ENCODE peak calls at places on chromosomes 6 and 20, in four cellular contexts. U is heart right ventricle, V is IMR-90, J is osteoblast. Z is an unnamed sample. For H3K4me1, the result is how much of the 10 kb centered on the place peaks cover.

GRCh38 chr20:47607208-47607613 is 105.5 kb downstream of the NCOA3 start:
- DNase-seq in U (no peak), V (peak), J (no peak), Z (no peak)

GRCh38 chr6:167308207-167308606 is 16.7 kb upstream of the TTLL2 start:
- DNase-seq in U (no peak), V (no peak), J (no peak), Z (no peak)

GRCh38 chr6:36694616-36695015 is 3.0 kb upstream of the RAB44 start:
- DNase-seq in U (no peak), V (no peak), J (no peak), Z (no peak)

GRCh38 chr6:53765270-53765669 is 29.5 kb upstream of the LRRC1 start:
- DNase-seq in U (no peak), V (peak), J (no peak), Z (no peak)

GRCh38 chr6:111480988-111481830 is 1.8 kb downstream of the REV3L start:
- DNase-seq in U (no peak), V (peak), J (peak), Z (no peak)

GRCh38 chr6:151993364-151993763 is 185.9 kb downstream of the ESR1 start:
- DNase-seq in U (no peak), V (no peak), J (no peak), Z (no peak)

GRCh38 chr6:140047321-140047720 is 672.9 kb upstream of the CITED2 start:
- DNase-seq in U (no peak), V (no peak), J (no peak), Z (no peak)

GRCh38 chr6:170358496-170358895 is 51.9 kb downstream of the FAM120B start:
- DNase-seq in U (peak), V (no peak), J (no peak), Z (peak)

GRCh38 chr20:58461104-58461503 is 54.1 kb downstream of the APCDD1L start:
- DNase-seq in U (no peak), V (no peak), J (no peak), Z (no peak)

GRCh38 chr6:70277480-70277879 is 25.4 kb downstream of the COL9A1 start:
- DNase-seq in U (no peak), V (peak), J (no peak), Z (no peak)

GRCh38 chr6:71080151-71080550 is 123.3 kb upstream of the B3GAT2 start:
- DNase-seq in U (no peak), V (no peak), J (no peak), Z (no peak)

GRCh38 chr6:159758031-159759001 is 3.5 kb upstream of the ACAT2 start:
- DNase-seq in U (no peak), V (peak), J (peak), Z (no peak)

GRCh38 chr6:75546401-75546800 is 52.8 kb upstream of the FILIP1 start:
- DNase-seq in U (no peak), V (peak), J (no peak), Z (no peak)

GRCh38 chr6:37140145-37140544 is 29.8 kb upstream of the PIM1 start:
- DNase-seq in U (no peak), V (no peak), J (no peak), Z (no peak)

GRCh38 chr6:39980839-39981580 is 46.7 kb upstream of the MOCS1 start:
- DNase-seq in U (no peak), V (peak), J (no peak), Z (no peak)

GRCh38 chr6:25017932-25018581 is 82.3 kb upstream of the RIPOR2 start:
- DNase-seq in U (peak), V (peak), J (peak), Z (peak)

GRCh38 chr6:54992789-54993188 is 146.2 kb downstream of the FAM83B start:
- DNase-seq in U (no peak), V (peak), J (no peak), Z (no peak)

GRCh38 chr20:19783966-19784401 is 25.9 kb downstream of the RIN2 start:
- DNase-seq in U (peak), V (peak), J (no peak), Z (peak)

GRCh38 chr6:129889580-129889979 is 28.5 kb upstream of the TMEM244 start:
- DNase-seq in U (no peak), V (peak), J (peak), Z (no peak)

GRCh38 chr6:53793318-53793975 is 1.4 kb upstream of the LRRC1 start:
- DNase-seq in U (peak), V (peak), J (peak), Z (no peak)

GRCh38 chr20:4369798-4370124 is 351.9 kb upstream of the PRND start:
- DNase-seq in U (no peak), V (no peak), J (no peak), Z (no peak)

GRCh38 chr6:38640216-38640909 is 634 bp upstream of the BTBD9 start:
- DNase-seq in U (no peak), V (no peak), J (peak), Z (no peak)

GRCh38 chr20:43937586-43937985 is 22.9 kb downstream of the TOX2 start:
- DNase-seq in U (no peak), V (no peak), J (no peak), Z (no peak)

GRCh38 chr6:44202972-44203750 is 13.6 kb upstream of the MYMX start:
- DNase-seq in U (no peak), V (no peak), J (no peak), Z (no peak)

GRCh38 chr20:53021934-53022333 is 49.8 kb downstream of the TSHZ2 start:
- DNase-seq in U (no peak), V (no peak), J (no peak), Z (no peak)

GRCh38 chr6:67863346-67863745 is 771.7 kb upstream of the ADGRB3 start:
- DNase-seq in U (no peak), V (no peak), J (no peak), Z (no peak)

GRCh38 chr6:33613794-33614166 is 7.3 kb upstream of the ITPR3 start:
- DNase-seq in U (no peak), V (peak), J (peak), Z (no peak)

GRCh38 chr20:46367967-46368901 is 38.2 kb downstream of the ELMO2 start:
- DNase-seq in U (no peak), V (no peak), J (no peak), Z (no peak)

GRCh38 chr6:9204171-9204570 is 768.8 kb upstream of the SLC35B3 start:
- DNase-seq in U (no peak), V (peak), J (no peak), Z (no peak)

GRCh38 chr20:17835240-17835940 is 133.2 kb downstream of the SNX5 start:
- DNase-seq in U (peak), V (peak), J (peak), Z (peak)

GRCh38 chr6:153312633-153313032 is 181.6 kb upstream of the RGS17 start:
- DNase-seq in U (peak), V (peak), J (no peak), Z (peak)

GRCh38 chr6:113994934-113995342 is 24.0 kb upstream of the HDAC2 start:
- DNase-seq in U (no peak), V (peak), J (peak), Z (no peak)

GRCh38 chr20:63740070-63740500 is 509 bp downstream of the SLC2A4RG start:
- DNase-seq in U (peak), V (peak), J (peak), Z (peak)

GRCh38 chr6:136593748-136594490 is 43.7 kb upstream of the MAP7 start:
- DNase-seq in U (no peak), V (peak), J (peak), Z (no peak)

GRCh38 chr6:63395388-63395787 is 75.6 kb upstream of the LGSN start:
- DNase-seq in U (no peak), V (no peak), J (no peak), Z (no peak)

GRCh38 chr6:156791261-156791850 is 14.2 kb downstream of the ARID1B start:
- DNase-seq in U (no peak), V (peak), J (no peak), Z (no peak)
- H3K4me1 ChIP-seq in U (half or more), V (under half), J (under half), Z (half or more)

DNA sequence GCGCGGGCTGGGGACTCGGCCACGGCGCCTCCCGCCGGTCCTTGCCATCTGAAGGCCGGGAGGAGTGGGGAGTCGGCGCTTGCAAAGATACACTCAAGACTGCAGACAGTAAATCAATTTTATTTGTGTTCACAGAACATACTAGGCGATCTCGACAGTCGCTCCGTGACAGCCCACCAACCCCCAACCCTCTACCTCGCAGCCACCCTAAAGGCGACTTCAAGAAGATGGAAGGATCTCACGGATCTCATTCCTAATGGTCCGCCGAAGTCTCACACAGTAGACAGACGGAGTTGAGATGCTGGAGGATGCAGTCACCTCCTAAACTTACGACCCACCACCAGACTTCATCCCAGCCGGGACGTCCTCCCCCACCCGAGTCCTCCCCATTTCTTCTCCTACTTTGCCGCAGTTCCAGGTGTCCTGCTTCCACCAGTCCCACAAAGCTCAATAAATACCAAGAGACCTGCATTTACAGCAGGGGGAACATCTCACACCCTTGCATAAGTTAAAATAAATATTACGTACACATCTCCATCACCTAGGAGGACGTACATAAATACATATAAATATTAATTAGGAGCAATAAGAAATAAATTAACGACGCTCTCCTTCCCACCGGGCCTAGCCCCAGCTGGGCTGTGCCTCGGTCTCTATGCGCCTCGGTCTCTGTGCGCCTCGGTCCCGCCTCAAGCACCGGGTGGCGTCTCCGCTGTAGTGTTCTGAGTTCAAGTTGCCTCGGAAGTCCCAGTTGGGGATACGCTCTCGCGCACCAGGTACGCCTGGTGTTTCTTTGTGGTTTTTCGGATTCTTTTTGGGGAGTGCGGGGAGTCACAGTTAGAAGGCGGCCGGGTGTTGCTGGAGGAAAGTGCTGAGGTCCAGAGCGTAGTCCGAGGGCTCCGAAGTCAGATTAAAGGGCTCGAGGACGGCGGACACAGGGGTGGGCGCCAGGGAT is 889 bp upstream of the FLOT1 start:
- DNase-seq in U (peak), V (peak), J (peak), Z (no peak)
- TF ChIP-seq CTCF in U (no peak), V (no peak), J (no peak), Z (no peak)

DNA sequence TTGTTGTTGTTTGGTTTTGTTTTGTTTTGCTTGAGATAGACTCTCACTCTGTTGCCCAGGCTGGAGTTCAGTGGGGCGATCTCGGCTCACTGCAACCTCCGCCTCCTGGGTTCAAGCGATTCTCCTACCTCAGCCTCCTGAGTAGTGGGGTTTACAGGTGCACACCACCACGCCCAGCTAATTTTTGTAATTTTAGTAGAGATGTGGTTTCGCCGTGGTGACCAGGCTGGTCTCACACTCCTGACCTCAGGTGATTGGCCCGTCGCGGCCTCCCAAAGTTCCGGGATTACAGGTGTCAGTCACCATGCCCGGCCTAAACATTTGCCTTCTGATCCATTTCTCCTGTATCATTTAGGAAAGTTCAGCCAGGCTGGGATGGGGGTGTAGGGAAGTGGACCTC is 17.7 kb downstream of the DUSP22 start:
- DNase-seq in U (no peak), V (no peak), J (no peak), Z (no peak)
- H3K4me1 ChIP-seq in U (half or more), V (under half), J (under half), Z (half or more)

DNA sequence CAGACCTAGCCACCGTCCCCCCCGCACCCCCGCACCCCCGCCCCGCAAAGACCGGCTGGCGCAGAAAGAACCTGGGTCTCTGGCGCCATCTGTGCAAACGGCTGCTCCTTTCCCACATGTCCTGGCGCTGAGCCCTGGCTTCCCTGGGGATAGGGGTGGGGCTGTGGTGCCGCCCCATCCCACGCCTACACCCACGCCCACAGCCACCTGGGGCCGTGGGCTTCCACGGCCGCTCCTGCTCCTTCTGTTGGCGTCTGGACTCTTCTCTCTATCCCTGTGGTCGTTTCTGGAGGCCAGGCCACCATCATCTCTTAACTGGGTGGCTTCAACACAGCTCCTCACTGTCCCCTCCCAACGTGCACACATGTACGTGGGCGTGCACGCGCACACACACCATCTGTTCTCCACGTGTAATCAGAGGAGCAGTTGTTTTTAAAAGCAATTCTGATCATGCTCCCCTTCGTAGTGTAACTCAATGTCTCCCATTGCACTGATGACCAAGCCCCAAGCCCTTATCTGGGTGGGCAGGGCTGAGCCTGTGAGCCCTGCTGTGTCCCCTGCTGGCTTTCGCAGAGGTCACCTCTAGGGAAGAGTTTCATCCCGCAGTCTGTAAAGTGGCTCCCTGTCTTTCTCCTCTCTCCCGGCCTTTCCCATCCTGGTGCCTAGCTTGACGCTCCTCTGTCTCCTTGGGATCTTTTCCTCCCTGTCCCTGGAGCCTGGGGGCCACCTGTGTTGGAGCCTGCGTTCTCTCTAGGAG is 31.9 kb upstream of the FAM83D start:
- DNase-seq in U (no peak), V (no peak), J (no peak), Z (peak)
- TF ChIP-seq CTCF in U (no peak), V (no peak), J (no peak), Z (peak)